ENCODE peak calls at places on chromosomes 13 and 19, in four cellular contexts. G is psoas muscle, E is brain microvascular endothelial cell, F is PC-3. B is an unnamed sample.
A peak's percentile ranks its signal among the peaks of the same experiment; 100 is the strongest.

GRCh38 chr19:17560205-17560595 is 4.8 kb downstream of the COLGALT1 start:
- DNase-seq in G (peak; percentile 73), E (peak; percentile 99), F (no peak), B (no peak)

GRCh38 chr13:66780814-66781213 is 449.3 kb downstream of the PCDH9 start:
- DNase-seq in G (no peak), E (peak; percentile 14), F (peak; percentile 33), B (no peak)

GRCh38 chr13:45243072-45243471 is 42.2 kb upstream of the KCTD4 start:
- DNase-seq in G (no peak), E (no peak), F (no peak), B (no peak)

GRCh38 chr19:4173479-4174211 is 8.7 kb downstream of the SIRT6 start:
- DNase-seq in G (no peak), E (no peak), F (no peak), B (no peak)

GRCh38 chr13:102597029-102598015 is 536 bp downstream of the TPP2 start:
- DNase-seq in G (peak; percentile 69), E (peak; percentile 7), F (peak; percentile 34), B (no peak)

GRCh38 chr19:47628058-47628771 is 19.3 kb downstream of the BICRA start:
- DNase-seq in G (no peak), E (no peak), F (no peak), B (no peak)

GRCh38 chr19:18419195-18419698 is at the start of gene SSBP4:
- DNase-seq in G (peak; percentile 89), E (peak; percentile 53), F (peak; percentile 85), B (no peak)

GRCh38 chr19:35044317-35045117 is 3.0 kb downstream of the HPN start:
- DNase-seq in G (peak; percentile 82), E (no peak), F (peak; percentile 62), B (no peak)

GRCh38 chr19:44961821-44962220 is 6.6 kb downstream of the CLPTM1 start:
- DNase-seq in G (no peak), E (no peak), F (no peak), B (no peak)

GRCh38 chr19:18428837-18429674 is 8.9 kb downstream of the ISYNA1 start:
- DNase-seq in G (peak; percentile 83), E (peak; percentile 83), F (no peak), B (no peak)

GRCh38 chr19:29831041-29831548 is 19.3 kb downstream of the CCNE1 start:
- DNase-seq in G (peak; percentile 39), E (no peak), F (peak; percentile 66), B (no peak)

GRCh38 chr19:43705729-43706128 is 10.1 kb upstream of the IRGC start:
- DNase-seq in G (no peak), E (no peak), F (no peak), B (no peak)

GRCh38 chr13:66895780-66896179 is 334.4 kb downstream of the PCDH9 start:
- DNase-seq in G (no peak), E (no peak), F (no peak), B (no peak)

GRCh38 chr19:29422686-29423085 is 103.1 kb upstream of the VSTM2B start:
- DNase-seq in G (no peak), E (no peak), F (no peak), B (no peak)

GRCh38 chr19:13092608-13093260 is 9.9 kb downstream of the LYL1 start:
- DNase-seq in G (no peak), E (no peak), F (no peak), B (no peak)

GRCh38 chr19:55490478-55491436 is 2.5 kb downstream of the SSC5D start:
- DNase-seq in G (no peak), E (no peak), F (no peak), B (no peak)

GRCh38 chr19:12617646-12618045 is 6.9 kb downstream of the ZNF791 start:
- DNase-seq in G (no peak), E (no peak), F (no peak), B (no peak)

GRCh38 chr13:96844195-96844594 is 150.1 kb downstream of the OXGR1 start:
- DNase-seq in G (no peak), E (no peak), F (no peak), B (no peak)

GRCh38 chr13:102011539-102011938 is 390.3 kb downstream of the FGF14 start:
- DNase-seq in G (no peak), E (no peak), F (no peak), B (no peak)

GRCh38 chr19:45403781-45404556 is 900 bp downstream of the PPP1R13L start:
- DNase-seq in G (no peak), E (peak; percentile 51), F (peak; percentile 75), B (no peak)

GRCh38 chr19:18322318-18322758 is 538 bp downstream of the LSM4 start:
- DNase-seq in G (no peak), E (peak; percentile 64), F (peak; percentile 43), B (no peak)

GRCh38 chr19:51272183-51272817 is 21.4 kb downstream of the SIGLECL1 start:
- DNase-seq in G (no peak), E (no peak), F (peak; percentile 47), B (no peak)

GRCh38 chr13:38341149-38341692 is 8.4 kb upstream of the UFM1 start:
- DNase-seq in G (no peak), E (no peak), F (no peak), B (no peak)

GRCh38 chr19:39996218-39996810 is 546 bp upstream of the ZNF546 start:
- DNase-seq in G (no peak), E (peak; percentile 69), F (peak; percentile 49), B (peak; percentile 25)

GRCh38 chr13:101673360-101674105 is 221.1 kb downstream of the ITGBL1 start:
- DNase-seq in G (no peak), E (no peak), F (peak; percentile 8), B (no peak)

GRCh38 chr13:106689906-106690305 is 122.0 kb upstream of the ARGLU1 start:
- DNase-seq in G (no peak), E (no peak), F (no peak), B (no peak)

GRCh38 chr19:58573658-58574164 is 576 bp upstream of the MZF1 start:
- DNase-seq in G (no peak), E (no peak), F (no peak), B (no peak)

DNA sequence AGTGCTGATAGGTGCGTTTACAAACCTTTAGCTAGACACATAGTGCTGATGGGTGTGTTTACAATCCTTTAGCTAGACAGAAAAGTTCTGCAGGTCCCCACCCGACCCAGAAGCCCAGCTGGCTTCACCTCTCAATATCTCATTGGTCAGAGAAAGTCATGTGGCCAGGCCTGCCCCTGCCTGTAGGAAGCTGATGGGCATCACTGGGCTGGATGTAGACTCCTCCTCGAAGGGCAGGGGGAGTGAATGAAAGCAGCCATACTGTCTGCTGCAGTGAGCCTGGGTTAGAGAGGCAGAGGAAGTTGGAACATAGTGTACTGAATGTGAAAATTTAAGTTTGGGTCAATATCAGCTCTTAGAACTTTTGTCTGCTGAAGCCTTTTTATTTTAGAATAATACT is 83.9 kb downstream of the ARHGEF7 start:
- DNase-seq in G (no peak), E (no peak), F (no peak), B (no peak)
- TF ChIP-seq CTCF in G (no peak), E (no peak), F (no peak), B (no peak)

GRCh38 chr13:83839158-83839557 is 43.1 kb downstream of the SLITRK1 start:
- DNase-seq in G (no peak), E (no peak), F (no peak), B (peak; percentile 23)

DNA sequence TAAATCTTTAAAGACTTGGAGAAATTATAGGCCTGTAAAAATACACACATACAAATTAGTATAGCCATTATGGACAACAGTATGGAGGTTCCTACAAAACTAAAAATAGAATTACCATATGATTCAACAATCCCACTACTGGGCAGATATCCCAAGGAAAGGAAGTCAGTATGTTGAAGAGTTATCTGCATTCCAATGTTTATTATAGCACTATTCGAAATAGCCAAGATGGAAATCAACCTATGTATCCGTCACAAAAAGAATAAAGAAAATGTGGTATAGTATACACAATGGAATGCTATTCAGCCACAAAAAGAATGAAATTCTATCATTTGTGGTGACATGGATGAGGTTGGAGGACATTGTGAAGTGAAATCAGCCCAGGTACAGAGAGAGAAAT is 37.2 kb downstream of the SLITRK1 start:
- DNase-seq in G (no peak), E (no peak), F (no peak), B (no peak)
- H3K4me3 ChIP-seq in G (no peak overlapping the region), E (no peak overlapping the region), F (no peak overlapping the region), B (no peak overlapping the region)

GRCh38 chr19:2380567-2380966 is 20.5 kb downstream of the TMPRSS9 start:
- DNase-seq in G (no peak), E (no peak), F (no peak), B (no peak)
- H3K27me3 ChIP-seq in G (no peaks in the 10 kb centered on the region), E (no peaks in the 10 kb centered on the region), F (no peaks in the 10 kb centered on the region), B (peaks cover 7% of the 10 kb centered on the region)

GRCh38 chr13:46553886-46554855 is 1.2 kb downstream of the LRCH1 start:
- DNase-seq in G (peak; percentile 76), E (peak; percentile 78), F (peak; percentile 78), B (no peak)
- TF ChIP-seq CTCF in G (peak; percentile 14), E (peak; percentile 44), F (no peak), B (peak; percentile 29)

DNA sequence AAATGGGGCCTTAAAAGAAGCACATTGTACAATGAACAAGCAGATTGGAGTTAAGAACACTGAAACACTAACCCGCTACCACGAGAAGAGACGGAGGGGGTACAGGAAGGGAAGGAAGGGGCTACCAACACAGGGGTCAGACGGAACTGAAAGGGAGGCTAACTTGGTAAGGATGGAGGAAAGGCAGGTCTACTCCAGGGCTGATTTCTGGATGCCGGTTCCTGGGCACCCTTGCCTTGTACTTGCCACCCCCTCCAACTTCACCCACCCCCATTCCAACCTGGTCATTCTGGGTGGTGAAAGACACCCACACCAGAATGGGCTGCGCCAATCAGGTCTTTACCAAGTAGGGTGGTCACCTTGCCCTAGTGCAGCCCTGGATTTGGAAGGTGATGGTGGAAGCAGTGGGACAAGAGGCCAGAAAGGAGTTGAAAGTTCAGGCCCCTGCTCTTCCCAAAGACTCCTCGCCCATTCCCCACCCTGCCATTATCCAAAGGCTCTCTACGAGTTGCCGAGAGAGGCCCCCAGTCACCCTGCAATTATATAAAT is 10.3 kb downstream of the ZNF574 start:
- DNase-seq in G (no peak), E (no peak), F (no peak), B (no peak)
- H3K4me3 ChIP-seq in G (no peak overlapping the region), E (no peak overlapping the region), F (no peak overlapping the region), B (no peak overlapping the region)

GRCh38 chr19:5501907-5502306 is 46.7 kb downstream of the ZNRF4 start:
- DNase-seq in G (no peak), E (no peak), F (no peak), B (no peak)
- H3K27me3 ChIP-seq in G (peaks cover 12% of the 10 kb centered on the region), E (peaks cover 5% of the 10 kb centered on the region), F (no peaks in the 10 kb centered on the region), B (peaks cover 2% of the 10 kb centered on the region)

GRCh38 chr13:113086031-113086750 is 19.4 kb upstream of the F7 start:
- DNase-seq in G (peak; percentile 36), E (no peak), F (no peak), B (no peak)
- TF ChIP-seq CTCF in G (no peak), E (peak; percentile 22), F (no peak), B (no peak)

GRCh38 chr19:10352764-10353671 is 13.6 kb upstream of the ICAM3 start:
- DNase-seq in G (peak; percentile 88), E (no peak), F (no peak), B (no peak)

GRCh38 chr19:10356431-10356830 is 17.0 kb upstream of the ICAM3 start:
- DNase-seq in G (no peak), E (no peak), F (no peak), B (no peak)

GRCh38 chr19:10353793-10354391 is 14.5 kb upstream of the ICAM3 start:
- DNase-seq in G (peak; percentile 85), E (peak; percentile 30), F (peak; percentile 30), B (no peak)
- H3K4me3 ChIP-seq in G (peak overlapping the region; percentile 18), E (no peak overlapping the region), F (no peak overlapping the region), B (no peak overlapping the region)